ENCODE peak calls at places on chromosomes 5 and 9, in four cellular contexts. L is CD8-positive, alpha-beta T cell; G is HCT116; N is kidney. S is an unnamed sample.

GRCh38 chr5:14852779-14853178 is 18.8 kb downstream of the ANKH start:
- DNase-seq in N (no peak), L (no peak), G (no peak), S (no peak)

GRCh38 chr5:67354051-67354450 is 157.5 kb upstream of the CD180 start:
- DNase-seq in L (no peak), G (no peak), N (no peak), S (no peak)

GRCh38 chr5:147479949-147480348 is 29.9 kb downstream of the DPYSL3 start:
- DNase-seq in L (no peak), N (no peak), G (no peak), S (no peak)

GRCh38 chr9:89797970-89798369 is 193.2 kb downstream of the GADD45G start:
- DNase-seq in G (no peak), N (no peak), L (no peak), S (peak)

GRCh38 chr5:170565077-170565476 is 61.3 kb downstream of the KCNIP1 start:
- DNase-seq in L (peak), G (no peak), N (no peak), S (no peak)

GRCh38 chr9:99433555-99433954 is 211.5 kb downstream of the SEC61B start:
- DNase-seq in N (peak), G (peak), L (peak), S (peak)

GRCh38 chr5:42944989-42945388 is 95.1 kb downstream of the ANXA2R start:
- DNase-seq in G (peak), N (no peak), L (no peak), S (no peak)

GRCh38 chr5:75055727-75056144 is 3.4 kb upstream of the GCNT4 start:
- DNase-seq in G (no peak), N (no peak), L (no peak), S (no peak)

GRCh38 chr5:137712268-137712667 is 23.6 kb downstream of the KLHL3 start:
- DNase-seq in G (no peak), L (no peak), N (no peak), S (no peak)

GRCh38 chr9:132942541-132943182 is 1.8 kb downstream of the TSC1 start:
- DNase-seq in L (no peak), N (no peak), G (no peak), S (no peak)

GRCh38 chr9:304519-305185 is 90.0 kb downstream of the DOCK8 start:
- DNase-seq in L (no peak), G (no peak), N (no peak), S (no peak)

GRCh38 chr9:71664566-71664965 is 103.7 kb downstream of the CEMIP2 start:
- DNase-seq in N (no peak), L (no peak), G (no peak), S (no peak)

GRCh38 chr9:132627120-132627519 is 42.7 kb downstream of the DDX31 start:
- DNase-seq in G (no peak), L (no peak), N (no peak), S (no peak)

DNA sequence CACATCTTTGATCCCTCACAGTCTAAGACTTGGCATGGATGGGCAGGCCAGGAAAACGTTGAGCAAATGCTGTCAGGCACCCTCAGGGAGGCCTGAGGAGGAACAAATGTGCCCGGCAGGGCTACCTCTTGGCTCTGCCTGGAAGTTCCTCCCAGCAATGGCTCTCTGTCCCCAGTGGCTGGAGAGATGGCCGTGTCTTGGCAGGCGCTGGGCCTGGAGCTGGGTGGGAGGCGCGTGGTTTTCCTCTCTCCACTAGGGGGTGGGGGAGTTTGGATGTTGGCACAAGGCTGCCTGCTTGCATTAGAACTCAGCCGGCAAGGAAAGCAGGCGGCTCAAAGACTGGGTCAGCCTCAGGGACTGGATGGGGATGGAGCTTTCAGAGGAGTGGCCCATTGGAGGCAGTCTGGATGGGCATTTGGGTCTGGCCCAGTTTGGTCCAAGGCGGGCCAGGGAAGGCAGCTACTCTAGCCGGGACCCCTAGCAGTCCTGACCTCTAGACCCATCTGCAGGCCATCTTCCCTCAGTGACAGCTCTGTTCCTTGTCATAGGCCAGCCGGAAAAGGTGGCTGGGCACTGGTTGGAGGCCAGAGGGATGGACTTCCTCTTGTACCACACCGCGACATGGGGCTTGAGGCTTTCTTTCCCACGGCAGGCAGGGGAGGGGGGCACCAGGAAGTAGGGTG is 68.2 kb upstream of the STC2 start:
- DNase-seq in N (no peak), L (no peak), G (peak), S (no peak)
- TF ChIP-seq CTCF in N (no peak), L (no peak), G (peak), S (no peak)

GRCh38 chr5:145484195-145484594 is 350.9 kb downstream of the PRELID2 start:
- DNase-seq in N (no peak), L (no peak), G (peak), S (no peak)

GRCh38 chr5:145479271-145479670 is 355.9 kb downstream of the PRELID2 start:
- DNase-seq in L (no peak), N (no peak), G (no peak), S (no peak)

GRCh38 chr5:145479862-145480261 is 355.3 kb downstream of the PRELID2 start:
- DNase-seq in G (no peak), L (no peak), N (no peak), S (no peak)

GRCh38 chr5:145478651-145479050 is 356.5 kb downstream of the PRELID2 start:
- DNase-seq in L (no peak), N (no peak), G (no peak), S (no peak)

DNA sequence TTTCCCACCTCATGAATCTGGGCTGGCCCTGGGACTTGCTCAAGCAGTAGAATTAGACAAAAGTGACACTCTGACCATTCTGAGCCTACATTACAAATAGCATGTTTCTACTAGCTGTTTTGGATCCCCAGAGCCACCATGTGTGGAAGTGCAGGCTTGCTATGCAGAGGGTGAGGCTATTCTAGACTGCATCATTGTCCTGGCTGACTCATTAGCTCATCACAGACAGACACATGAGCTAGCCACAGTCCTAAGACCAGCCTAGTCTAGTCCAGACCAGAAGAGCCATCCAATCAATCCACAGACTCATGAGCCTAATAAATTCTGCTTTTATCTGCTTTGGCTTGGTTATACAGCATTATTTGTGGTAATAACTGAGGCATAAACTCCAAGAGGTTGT is 351.9 kb downstream of the PRELID2 start:
- DNase-seq in N (no peak), G (no peak), L (no peak), S (no peak)
- H3K27ac ChIP-seq in N (no peak), G (no peak), L (no peak), S (no peak)

DNA sequence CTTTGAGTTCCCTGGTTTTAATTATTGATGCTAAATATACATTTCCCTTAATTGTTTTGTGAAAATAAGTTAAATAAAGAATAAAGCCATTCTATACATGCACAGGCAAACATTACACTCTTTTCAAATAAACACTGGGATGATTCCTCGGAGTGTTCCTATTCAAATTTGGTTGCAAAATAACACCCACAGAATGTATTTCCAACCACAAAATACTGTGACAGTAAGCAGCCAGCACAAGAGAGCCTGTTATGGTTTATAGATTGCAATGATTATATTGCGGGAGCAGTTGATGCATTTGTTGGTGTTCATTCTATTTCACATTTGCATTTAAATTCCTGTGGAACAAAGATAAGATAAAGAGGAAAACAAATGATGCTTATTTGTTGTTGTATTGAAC is 632.6 kb upstream of the WWC1 start:
- DNase-seq in L (no peak), G (no peak), N (no peak), S (no peak)
- H3K4me3 ChIP-seq in L (no peak), G (no peak), N (no peak), S (no peak)

GRCh38 chr9:127627494-127627855 is 15.4 kb downstream of the STXBP1 start:
- DNase-seq in L (no peak), N (no peak), G (no peak), S (no peak)

GRCh38 chr9:127628644-127629467 is 16.8 kb downstream of the STXBP1 start:
- DNase-seq in L (no peak), G (no peak), N (no peak), S (no peak)

GRCh38 chr9:127633216-127633615 is 21.1 kb downstream of the STXBP1 start:
- DNase-seq in G (no peak), N (no peak), L (no peak), S (no peak)

GRCh38 chr9:127626752-127627493 is 14.8 kb downstream of the STXBP1 start:
- DNase-seq in G (no peak), L (no peak), N (no peak), S (no peak)

DNA sequence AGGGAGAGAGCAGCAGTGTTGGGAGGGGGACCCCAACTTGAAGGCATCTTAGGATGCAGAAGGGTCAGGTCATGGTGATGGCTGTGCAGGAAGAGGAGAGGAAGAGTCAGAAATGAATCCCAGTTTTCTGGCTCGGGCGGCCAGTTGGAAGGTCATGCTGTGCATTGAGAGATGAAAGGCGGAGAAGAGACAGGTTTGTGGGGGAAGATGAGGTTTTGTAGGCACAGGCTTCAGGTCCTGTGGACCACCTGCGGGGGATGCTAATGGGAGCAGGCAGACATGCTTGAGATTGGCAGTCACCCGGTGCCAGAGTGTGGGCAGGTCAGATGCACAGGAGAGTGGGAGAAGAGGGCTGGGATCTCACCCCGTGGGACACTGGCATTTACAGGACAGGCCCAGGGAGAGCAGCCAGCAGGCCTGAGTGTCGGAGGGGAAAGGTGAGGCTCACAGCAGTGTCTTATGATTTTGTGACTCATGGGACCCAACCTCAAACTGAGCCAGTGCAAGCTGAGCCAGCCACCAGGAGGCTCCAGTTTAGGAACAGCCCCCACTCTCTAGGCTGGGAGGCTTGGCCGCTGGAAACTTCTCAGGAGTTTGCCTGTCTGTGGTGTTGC is 17.5 kb downstream of the STXBP1 start:
- DNase-seq in N (no peak), G (no peak), L (no peak), S (no peak)
- TF ChIP-seq CTCF in N (no peak), G (peak), L (no peak), S (no peak)

GRCh38 chr9:131258698-131259431 is 17.4 kb downstream of the FAM78A start:
- DNase-seq in G (no peak), N (peak), L (no peak), S (no peak)

GRCh38 chr9:131259432-131259885 is 16.9 kb downstream of the FAM78A start:
- DNase-seq in L (no peak), N (no peak), G (no peak), S (no peak)

GRCh38 chr9:131257266-131258025 is 18.9 kb downstream of the FAM78A start:
- DNase-seq in N (no peak), L (no peak), G (no peak), S (no peak)

GRCh38 chr9:131259916-131260597 is 16.3 kb downstream of the FAM78A start:
- DNase-seq in G (no peak), L (no peak), N (no peak), S (no peak)

GRCh38 chr9:131258186-131258585 is 18.1 kb downstream of the FAM78A start:
- DNase-seq in N (no peak), L (no peak), G (no peak), S (no peak)
- H3K27ac ChIP-seq in N (no peak), L (no peak), G (no peak), S (no peak)

DNA sequence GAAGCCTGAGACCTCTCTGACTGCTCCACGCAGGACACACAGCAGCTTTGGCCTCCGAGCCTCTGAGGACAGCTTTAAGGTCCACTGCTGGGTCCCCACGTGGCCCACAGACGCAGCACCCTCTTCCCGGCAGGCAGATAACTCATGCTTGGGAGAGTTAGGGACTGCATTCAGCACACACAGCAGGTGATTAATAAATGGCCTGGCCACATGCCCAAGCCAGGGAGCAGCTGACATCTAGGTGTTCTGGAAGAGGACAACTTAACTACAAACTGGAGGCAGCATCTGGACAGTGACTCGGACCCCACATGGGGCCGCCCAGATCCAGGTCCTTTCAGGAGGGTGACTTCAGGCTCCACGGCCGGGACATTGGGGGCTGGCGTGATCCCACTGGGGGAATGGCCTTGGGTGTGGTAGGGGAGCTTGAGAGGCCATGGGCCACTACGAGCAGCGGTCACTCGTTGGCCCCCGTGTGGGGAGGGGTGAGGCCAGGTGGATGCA is 11.3 kb downstream of the NINJ1 start:
- DNase-seq in L (no peak), N (peak), G (no peak), S (peak)
- H3K4me3 ChIP-seq in L (no peak), N (no peak), G (no peak), S (no peak)

DNA sequence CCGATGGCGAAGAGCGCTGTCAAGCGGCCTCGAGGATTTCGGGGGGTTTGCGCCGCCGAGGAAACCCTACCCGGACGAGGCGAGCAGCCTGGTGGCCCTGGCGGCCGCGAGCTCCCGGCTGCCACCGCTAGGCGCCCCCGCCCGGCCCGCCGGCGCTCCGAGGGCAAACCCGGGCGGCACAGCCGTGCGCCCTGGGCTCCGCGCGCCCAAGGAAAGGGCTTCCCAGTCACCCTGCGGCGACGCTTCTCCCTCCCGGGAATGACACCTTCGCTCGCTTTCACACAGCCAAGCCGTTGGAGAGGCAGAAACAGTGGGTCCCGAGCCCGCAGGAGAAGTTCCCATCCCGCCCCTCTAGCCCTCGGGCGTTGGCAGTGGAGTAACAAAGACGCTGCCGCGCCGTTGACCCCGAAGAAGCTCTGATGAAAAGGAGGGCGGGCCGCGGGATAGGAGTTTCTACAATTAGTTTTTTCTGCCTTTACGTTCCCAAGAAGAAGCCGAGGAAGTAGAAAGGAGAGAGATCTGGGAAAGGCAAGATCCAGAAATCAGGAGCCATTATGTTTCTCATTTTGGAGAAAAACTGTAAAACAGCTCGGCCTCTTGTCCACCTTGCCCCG is 126.1 kb downstream of the TMEM174 start:
- DNase-seq in L (no peak), N (peak), G (no peak), S (no peak)
- TF ChIP-seq CTCF in L (no peak), N (no peak), G (peak), S (peak)

S was measured in lower lobe of right lung.